ENCODE peak calls at places on chromosomes 16 and 17, in eight cellular contexts. D is K562, X is A549, O is SK-N-SH, N is IMR-90, F is H1, T is HepG2, B is GM12878. C is an unnamed sample.

GRCh38 chr17:4485676-4486646 is 12.7 kb upstream of the SPNS2 start:
- DNase-seq in D (no peak), X (no peak), O (peak; percentile 65), N (no peak), F (no peak), T (no peak), B (no peak), C (no peak)

GRCh38 chr17:27873746-27874145 is 19.4 kb downstream of the LYRM9 start:
- DNase-seq in D (no peak), X (no peak), O (no peak), N (no peak), F (no peak), T (no peak), B (no peak), C (no peak)

GRCh38 chr17:48598727-48599126 is 5.1 kb upstream of the HOXB5 start:
- DNase-seq in D (no peak), X (no peak), O (no peak), N (no peak), F (no peak), T (no peak), B (no peak), C (no peak)

GRCh38 chr17:57234252-57235092 is 21.9 kb upstream of the MSI2 start:
- DNase-seq in D (no peak), X (no peak), O (no peak), N (no peak), F (no peak), T (no peak), B (no peak), C (no peak)

GRCh38 chr17:73192219-73192893 is 499 bp upstream of the COG1 start:
- DNase-seq in D (peak; percentile 76), X (peak; percentile 92), O (peak; percentile 92), N (peak; percentile 65), F (no peak), T (peak; percentile 71), B (no peak), C (peak; percentile 75)

GRCh38 chr17:31319253-31319661 is 2.2 kb downstream of the EVI2A start:
- DNase-seq in D (no peak), X (no peak), O (no peak), N (no peak), F (no peak), T (no peak), B (peak; percentile 72), C (no peak)

GRCh38 chr16:30395155-30395991 is at the start of gene ZNF48:
- DNase-seq in D (peak; percentile 82), X (peak; percentile 88), O (peak; percentile 94), N (peak; percentile 90), F (no peak), T (peak; percentile 89), B (no peak), C (peak; percentile 77)

GRCh38 chr17:57539528-57540301 is 205.4 kb downstream of the CCDC182 start:
- DNase-seq in D (no peak), X (no peak), O (no peak), N (no peak), F (no peak), T (no peak), B (no peak), C (no peak)

GRCh38 chr17:82029391-82029790 is 2.1 kb upstream of the RAC3 start:
- DNase-seq in D (no peak), X (no peak), O (no peak), N (no peak), F (no peak), T (no peak), B (no peak), C (no peak)

GRCh38 chr17:15213381-15214087 is 51.6 kb downstream of the PMP22 start:
- DNase-seq in D (peak; percentile 30), X (peak; percentile 34), O (peak; percentile 31), N (peak; percentile 16), F (no peak), T (no peak), B (no peak), C (no peak)

GRCh38 chr16:11089504-11090124 is 145.2 kb downstream of the CLEC16A start:
- DNase-seq in D (no peak), X (no peak), O (no peak), N (peak; percentile 99), F (no peak), T (no peak), B (no peak), C (no peak)

GRCh38 chr17:1434150-1434549 is 21.9 kb downstream of the CRK start:
- DNase-seq in D (no peak), X (no peak), O (no peak), N (peak; percentile 57), F (no peak), T (no peak), B (no peak), C (no peak)

GRCh38 chr17:28612936-28613872 is 781 bp downstream of the RSKR start:
- DNase-seq in D (peak; percentile 68), X (peak; percentile 39), O (peak; percentile 70), N (peak; percentile 22), F (no peak), T (peak; percentile 52), B (no peak), C (no peak)

GRCh38 chr16:67326472-67327309 is at the start of the genes KCTD19 and LRRC36:
- DNase-seq in D (peak; percentile 89), X (peak; percentile 80), O (peak; percentile 98), N (no peak), F (peak; percentile 73), T (peak; percentile 70), B (no peak), C (no peak)

GRCh38 chr17:33200116-33200515 is 93.0 kb downstream of the ASIC2 start:
- DNase-seq in D (no peak), X (peak; percentile 40), O (no peak), N (peak; percentile 6), F (no peak), T (no peak), B (no peak), C (no peak)

GRCh38 chr17:44787271-44787940 is 28.6 kb downstream of the ADAM11 start:
- DNase-seq in D (no peak), X (no peak), O (no peak), N (no peak), F (no peak), T (no peak), B (no peak), C (no peak)

GRCh38 chr17:42290577-42290976 is 2.3 kb downstream of the STAT5A start:
- DNase-seq in D (no peak), X (no peak), O (peak; percentile 15), N (no peak), F (no peak), T (no peak), B (no peak), C (no peak)

GRCh38 chr17:35166526-35166925 is 18.9 kb downstream of the UNC45B start:
- DNase-seq in D (no peak), X (no peak), O (no peak), N (no peak), F (no peak), T (no peak), B (no peak), C (no peak)

GRCh38 chr16:46577988-46578579 is 43.1 kb downstream of the SHCBP1 start:
- DNase-seq in D (no peak), X (no peak), O (no peak), N (no peak), F (no peak), T (no peak), B (no peak), C (no peak)

GRCh38 chr17:9472541-9472940 is 103.1 kb downstream of the STX8 start:
- DNase-seq in D (no peak), X (no peak), O (no peak), N (peak; percentile 55), F (no peak), T (no peak), B (no peak), C (no peak)

GRCh38 chr16:69399361-69399760 is 13.6 kb upstream of the TERF2 start:
- DNase-seq in D (no peak), X (no peak), O (no peak), N (peak; percentile 74), F (no peak), T (no peak), B (no peak), C (no peak)

GRCh38 chr16:19153876-19154275 is 14.2 kb upstream of the SYT17 start:
- DNase-seq in D (peak; percentile 70), X (peak; percentile 79), O (peak; percentile 33), N (peak; percentile 13), F (no peak), T (no peak), B (no peak), C (peak; percentile 77)

GRCh38 chr17:68656666-68657065 is 55.5 kb upstream of the FAM20A start:
- DNase-seq in D (no peak), X (no peak), O (no peak), N (no peak), F (no peak), T (no peak), B (no peak), C (no peak)

GRCh38 chr17:78979780-78980623 is at the start of gene LGALS3BP:
- DNase-seq in D (peak; percentile 47), X (peak; percentile 45), O (peak; percentile 97), N (peak; percentile 78), F (no peak), T (peak; percentile 97), B (no peak), C (peak; percentile 70)

GRCh38 chr16:77784441-77785356 is 3.7 kb upstream of the VAT1L start:
- DNase-seq in D (no peak), X (no peak), O (peak; percentile 43), N (no peak), F (no peak), T (no peak), B (no peak), C (no peak)

GRCh38 chr16:8919089-8919933 is 37.2 kb downstream of the LITAFD start:
- DNase-seq in D (no peak), X (no peak), O (no peak), N (no peak), F (no peak), T (no peak), B (no peak), C (no peak)

GRCh38 chr17:4948997-4949320 is 629 bp upstream of the PFN1 start:
- DNase-seq in D (peak; percentile 84), X (peak; percentile 95), O (peak; percentile 95), N (peak; percentile 89), F (no peak), T (peak; percentile 82), B (no peak), C (peak; percentile 64)

GRCh38 chr16:52770828-52771227 is 223.9 kb upstream of the TOX3 start:
- DNase-seq in D (no peak), X (no peak), O (no peak), N (no peak), F (no peak), T (no peak), B (no peak), C (no peak)
- TF ChIP-seq RAD21 in D (no peak), X (no peak), O (no peak), N (no peak), F (no peak), T (no peak), B (no peak), C (no peak)

GRCh38 chr16:88505405-88506082 is 52.5 kb downstream of the ZFPM1 start:
- DNase-seq in D (no peak), X (peak; percentile 75), O (peak; percentile 90), N (no peak), F (no peak), T (peak; percentile 79), B (no peak), C (peak; percentile 60)
- TF ChIP-seq RAD21 in D (no peak), X (peak; percentile 49), O (no peak), N (peak; percentile 15), F (peak; percentile 24), T (peak; percentile 86), B (no peak), C (no peak)

GRCh38 chr16:14398014-14398717 is 231.9 kb downstream of the PARN start:
- DNase-seq in D (no peak), X (peak; percentile 37), O (no peak), N (peak; percentile 10), F (no peak), T (no peak), B (no peak), C (no peak)
- TF ChIP-seq RAD21 in D (no peak), X (no peak), O (no peak), N (no peak), F (no peak), T (no peak), B (no peak), C (no peak)

GRCh38 chr16:2768403-2769089 is 8.5 kb downstream of the ELOB start:
- DNase-seq in D (peak; percentile 50), X (no peak), O (no peak), N (no peak), F (no peak), T (no peak), B (no peak), C (no peak)
- TF ChIP-seq RAD21 in D (no peak), X (no peak), O (no peak), N (no peak), F (no peak), T (no peak), B (no peak), C (no peak)

C was measured in HCT116.